ENCODE peak calls at places on chromosomes 13 and 19, in five cellular contexts. M is tibial nerve, V is left lung, T is left ventricle myocardium inferior, I is H9. X is an unnamed sample.

GRCh38 chr13:20359335-20359734 is 127.2 kb upstream of the GJB6 start:
- DNase-seq in M (no peak), V (no peak), T (no peak), I (no peak), X (no peak)

GRCh38 chr19:16594131-16594586 is 21.9 kb upstream of the SLC35E1 start:
- DNase-seq in M (no peak), V (no peak), T (no peak), I (no peak), X (no peak)

GRCh38 chr13:76667551-76667950 is 218.7 kb downstream of the KCTD12 start:
- DNase-seq in M (peak; percentile 22), V (no peak), T (no peak), I (no peak), X (no peak)

GRCh38 chr13:94658926-94659649 is 53.3 kb downstream of the SOX21 start:
- DNase-seq in M (no peak), V (no peak), T (no peak), I (no peak), X (no peak)

GRCh38 chr13:98014766-98015165 is 61.3 kb downstream of the IPO5 start:
- DNase-seq in M (no peak), V (no peak), T (no peak), I (no peak), X (no peak)

GRCh38 chr13:91185294-91185863 is 162.1 kb upstream of the MIR17HG start:
- DNase-seq in M (no peak), V (no peak), T (no peak), I (no peak), X (no peak)

GRCh38 chr13:80444240-80445015 is 103.5 kb upstream of the SPRY2 start:
- DNase-seq in M (no peak), V (no peak), T (no peak), I (no peak), X (no peak)

GRCh38 chr19:19956431-19957075 is 55.8 kb downstream of the ZNF93 start:
- DNase-seq in M (no peak), V (no peak), T (no peak), I (peak; percentile 91), X (no peak)

GRCh38 chr19:1087813-1088418 is 7.3 kb downstream of the POLR2E start:
- DNase-seq in M (peak; percentile 72), V (peak; percentile 87), T (no peak), I (no peak), X (peak; percentile 84)

GRCh38 chr13:99974939-99975561 is 3.5 kb upstream of the ZIC5 start:
- DNase-seq in M (no peak), V (no peak), T (no peak), I (peak; percentile 52), X (peak; percentile 36)

GRCh38 chr13:99973163-99973785 is 1.7 kb upstream of the ZIC5 start:
- DNase-seq in M (no peak), V (no peak), T (no peak), I (no peak), X (no peak)

GRCh38 chr13:99972190-99972731 is 694 bp upstream of the ZIC5 start:
- DNase-seq in M (no peak), V (no peak), T (no peak), I (peak; percentile 43), X (no peak)

GRCh38 chr13:99974296-99974938 is 2.9 kb upstream of the ZIC5 start:
- DNase-seq in M (no peak), V (no peak), T (no peak), I (peak; percentile 59), X (no peak)

GRCh38 chr13:99973786-99974185 is 2.2 kb upstream of the ZIC5 start:
- DNase-seq in M (no peak), V (no peak), T (no peak), I (no peak), X (no peak)
- H3K4me1 ChIP-seq in M (peaks cover 16% of the 10 kb centered on the region), V (peaks cover 28% of the 10 kb centered on the region), T (peaks cover 32% of the 10 kb centered on the region), I (peaks cover 10% of the 10 kb centered on the region), X (peaks cover 35% of the 10 kb centered on the region)

GRCh38 chr13:99288069-99288468 is 19.1 kb downstream of the GPR183 start:
- DNase-seq in M (no peak), V (no peak), T (no peak), I (no peak), X (no peak)
- H3K4me1 ChIP-seq in M (peaks cover 13% of the 10 kb centered on the region), V (peaks cover 51% of the 10 kb centered on the region), T (peaks cover 54% of the 10 kb centered on the region), I (no peaks in the 10 kb centered on the region), X (peaks cover 34% of the 10 kb centered on the region)

GRCh38 chr19:44745887-44746600 is 2.5 kb upstream of the BCL3 start:
- DNase-seq in M (no peak), V (no peak), T (no peak), I (no peak), X (no peak)
- H3K4me1 ChIP-seq in M (peaks cover 51% of the 10 kb centered on the region), V (peaks cover 80% of the 10 kb centered on the region), T (peaks cover 90% of the 10 kb centered on the region), I (no peaks in the 10 kb centered on the region), X (peaks cover 85% of the 10 kb centered on the region)

GRCh38 chr13:32233062-32233461 is 82.1 kb downstream of the ZAR1L start:
- DNase-seq in M (no peak), V (no peak), T (no peak), I (no peak), X (no peak)

GRCh38 chr13:32232263-32232662 is 82.9 kb downstream of the ZAR1L start:
- DNase-seq in M (no peak), V (no peak), T (no peak), I (no peak), X (no peak)

GRCh38 chr13:32225494-32225931 is 89.7 kb downstream of the ZAR1L start:
- DNase-seq in M (no peak), V (no peak), T (no peak), I (no peak), X (no peak)

GRCh38 chr13:32228330-32229041 is 86.7 kb downstream of the ZAR1L start:
- DNase-seq in M (no peak), V (no peak), T (no peak), I (no peak), X (no peak)

DNA sequence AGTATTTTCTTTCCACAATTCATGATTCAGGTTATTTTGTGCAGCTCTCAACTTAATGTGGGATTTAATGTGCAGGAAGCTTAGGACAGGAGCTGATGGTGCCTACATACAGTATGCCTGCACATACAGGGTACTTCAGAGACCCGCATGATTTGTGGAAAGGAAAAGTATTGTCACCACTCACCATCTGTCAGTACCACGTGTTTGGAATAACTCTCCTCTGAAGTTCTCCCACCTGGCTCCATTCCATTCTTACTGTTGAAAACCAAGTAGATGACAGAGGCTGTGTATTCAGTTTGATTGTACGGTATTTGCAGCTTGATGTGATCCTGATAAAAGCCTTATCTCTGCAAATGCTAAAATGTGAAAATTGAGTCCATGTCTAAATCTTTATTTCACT is 85.7 kb downstream of the ZAR1L start:
- DNase-seq in M (no peak), V (no peak), T (no peak), I (no peak), X (no peak)
- H3K4me1 ChIP-seq in M (no peaks in the 10 kb centered on the region), V (no peaks in the 10 kb centered on the region), T (peaks cover 48% of the 10 kb centered on the region), I (no peaks in the 10 kb centered on the region), X (no peaks in the 10 kb centered on the region)

X was measured in lower lobe of right lung.